ENCODE peak calls at places on chromosomes 5 and 9, in six cellular contexts. Z is HCT116, U is SK-N-SH, M is endodermal cell, H is H9, V is GM12878. O is an unnamed sample.
A peak's percentile ranks its signal among the peaks of the same experiment; 100 is the strongest.

GRCh38 chr5:475704-476101 is 32.7 kb downstream of the EXOC3 start:
- DNase-seq in Z (no peak), U (no peak), M (no peak), H (no peak), V (no peak), O (peak; percentile 51)

GRCh38 chr5:115349001-115349817 is 52.8 kb upstream of the CCDC112 start:
- DNase-seq in Z (peak; percentile 36), U (no peak), M (no peak), H (no peak), V (no peak), O (no peak)

GRCh38 chr5:117246386-117246785 is 671.8 kb upstream of the SEMA6A start:
- DNase-seq in Z (no peak), U (no peak), M (no peak), H (no peak), V (no peak), O (no peak)

GRCh38 chr5:163453705-163454104 is 6.2 kb downstream of the NUDCD2 start:
- DNase-seq in Z (no peak), U (no peak), M (no peak), H (no peak), V (no peak), O (no peak)

GRCh38 chr9:75027187-75028107 is 646 bp downstream of the CARNMT1 start:
- DNase-seq in Z (peak; percentile 2), U (peak; percentile 85), M (no peak), H (peak; percentile 61), V (no peak), O (peak; percentile 89)

GRCh38 chr9:112856200-112856599 is 34.5 kb downstream of the SLC46A2 start:
- DNase-seq in Z (no peak), U (no peak), M (no peak), H (no peak), V (no peak), O (no peak)

GRCh38 chr9:5630038-5630507 is 1.2 kb downstream of the RIC1 start:
- DNase-seq in Z (no peak), U (peak; percentile 42), M (no peak), H (no peak), V (no peak), O (no peak)

GRCh38 chr5:107982703-107983425 is 312.1 kb upstream of the EFNA5 start:
- DNase-seq in Z (no peak), U (no peak), M (peak; percentile 53), H (no peak), V (no peak), O (no peak)

GRCh38 chr9:1235650-1236401 is 185.7 kb downstream of the DMRT2 start:
- DNase-seq in Z (no peak), U (no peak), M (no peak), H (no peak), V (no peak), O (no peak)

GRCh38 chr5:140239939-140240700 is 62.8 kb downstream of the PFDN1 start:
- DNase-seq in Z (no peak), U (peak; percentile 67), M (peak; percentile 95), H (peak; percentile 87), V (no peak), O (no peak)

GRCh38 chr5:148972958-148973357 is 89.9 kb downstream of the SH3TC2 start:
- DNase-seq in Z (peak; percentile 49), U (no peak), M (no peak), H (no peak), V (no peak), O (no peak)

GRCh38 chr9:89436326-89436725 is 61.6 kb downstream of the SEMA4D start:
- DNase-seq in Z (no peak), U (no peak), M (peak; percentile 51), H (no peak), V (no peak), O (no peak)
- H3K9ac ChIP-seq in Z (no peak overlapping the region), U (no peak overlapping the region), M (no peak overlapping the region), H (peak overlapping the region; percentile 28), V (no peak overlapping the region), O (no peak overlapping the region)

DNA sequence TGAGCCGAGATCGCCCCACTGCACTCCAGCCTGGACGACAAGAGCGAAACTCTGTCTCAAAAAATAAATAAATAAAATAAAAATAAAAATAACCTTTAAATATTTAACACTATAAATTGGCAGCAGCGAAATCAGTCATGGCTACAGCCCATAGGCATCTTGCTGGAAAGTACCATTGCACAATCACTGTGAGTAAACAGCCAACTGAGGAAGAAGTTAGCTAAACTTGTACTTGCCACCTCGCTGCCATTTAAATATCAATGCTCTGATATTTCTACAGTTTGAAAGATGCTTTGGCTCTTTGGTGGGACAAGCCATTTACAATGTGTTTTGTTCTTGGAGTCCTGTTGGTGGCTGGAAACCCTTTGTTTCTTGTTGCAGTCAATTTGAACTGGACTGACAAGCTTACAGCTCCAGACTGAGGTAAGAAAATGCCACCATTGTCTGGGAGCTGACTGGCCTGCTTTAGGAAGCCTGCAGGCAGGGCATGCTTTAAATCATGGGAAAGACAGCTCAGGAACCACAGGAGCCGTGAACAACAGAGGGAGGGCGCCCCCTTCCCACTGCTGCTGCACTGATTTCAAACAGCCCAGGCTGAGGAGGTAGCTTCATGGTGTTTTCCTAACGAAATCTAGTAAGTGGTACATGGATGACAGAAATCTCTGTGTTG is 322.8 kb upstream of the RFX3 start:
- DNase-seq in Z (no peak), U (peak; percentile 50), M (peak; percentile 93), H (peak; percentile 80), V (no peak), O (no peak)
- TF ChIP-seq CTCF in Z (peak; percentile 45), U (peak; percentile 26), M (peak; percentile 81), H (peak; percentile 69), V (no peak), O (peak; percentile 22)

GRCh38 chr5:158514961-158515359 is 584.8 kb downstream of the EBF1 start:
- DNase-seq in Z (no peak), U (no peak), M (no peak), H (no peak), V (no peak), O (no peak)

GRCh38 chr5:158511454-158511853 is 588.3 kb downstream of the EBF1 start:
- DNase-seq in Z (no peak), U (no peak), M (no peak), H (no peak), V (no peak), O (no peak)

GRCh38 chr5:158514353-158514960 is 585.3 kb downstream of the EBF1 start:
- DNase-seq in Z (no peak), U (no peak), M (no peak), H (no peak), V (no peak), O (no peak)

GRCh38 chr5:158516521-158516920 is 583.2 kb downstream of the EBF1 start:
- DNase-seq in Z (no peak), U (no peak), M (no peak), H (no peak), V (no peak), O (no peak)

DNA sequence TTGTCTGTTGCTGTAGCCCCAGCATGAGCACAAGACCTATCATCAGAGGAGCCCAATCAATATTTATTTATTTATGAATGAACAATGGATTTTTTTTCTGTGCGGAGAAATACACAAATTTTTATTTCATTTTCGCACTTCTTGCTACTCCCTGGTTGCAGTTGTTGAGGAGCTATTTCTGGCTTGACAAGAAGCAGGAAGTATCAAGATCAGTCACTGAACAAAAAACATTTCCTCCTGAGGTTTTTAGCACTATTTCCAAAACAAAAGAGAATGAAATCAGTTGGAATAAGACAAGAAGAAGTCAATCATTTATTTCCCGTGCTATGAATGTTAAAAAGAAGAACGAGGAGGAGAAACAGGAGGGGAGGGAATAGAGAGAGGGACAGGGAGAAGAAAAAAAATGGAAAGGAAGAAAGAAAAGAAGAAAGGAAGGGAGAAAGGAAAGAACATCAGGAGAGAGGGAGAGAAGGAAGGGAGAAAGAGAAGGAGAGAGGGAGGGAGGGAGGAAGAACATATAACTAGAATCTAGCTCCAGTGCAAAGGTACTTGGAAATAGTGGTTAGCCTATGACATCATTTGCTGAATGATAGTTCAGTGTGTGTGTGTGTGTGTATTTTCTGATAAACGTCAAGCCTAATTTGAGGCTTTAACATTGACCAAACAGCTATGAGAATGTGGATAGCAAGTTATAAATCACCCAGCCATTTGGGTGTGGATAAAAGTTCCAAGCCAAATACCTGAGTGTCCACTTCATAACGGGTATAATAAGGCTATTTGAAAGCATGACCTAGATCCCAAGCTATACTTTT is 586.0 kb downstream of the EBF1 start:
- DNase-seq in Z (no peak), U (no peak), M (no peak), H (no peak), V (no peak), O (no peak)
- H3K9ac ChIP-seq in Z (no peak overlapping the region), U (no peak overlapping the region), M (no peak overlapping the region), H (no peak overlapping the region), V (no peak overlapping the region), O (no peak overlapping the region)

DNA sequence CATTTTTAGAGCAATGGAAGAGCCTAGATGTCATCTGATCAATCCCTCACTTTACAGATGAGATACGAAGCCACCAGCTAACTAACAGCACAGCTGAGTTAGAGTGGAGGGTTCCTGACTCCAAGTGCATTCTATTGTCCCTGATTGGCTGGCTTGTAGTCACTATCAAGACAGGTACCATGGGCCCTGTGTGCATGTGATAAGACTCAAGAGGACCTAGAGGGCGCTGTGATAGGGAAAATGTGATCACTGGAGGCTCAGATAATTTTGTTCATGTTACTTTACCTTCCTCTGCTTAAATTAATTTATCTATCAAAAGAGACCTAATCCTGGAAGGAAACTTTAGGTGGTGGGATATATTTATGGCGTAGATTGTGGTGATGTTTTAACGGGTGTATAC is 19.5 kb upstream of the SNAPC3 start:
- DNase-seq in Z (peak; percentile 65), U (peak; percentile 42), M (peak; percentile 78), H (peak; percentile 75), V (no peak), O (no peak)
- TF ChIP-seq CTCF in Z (peak; percentile 81), U (peak; percentile 37), M (peak; percentile 74), H (peak; percentile 81), V (peak; percentile 26), O (no peak)

DNA sequence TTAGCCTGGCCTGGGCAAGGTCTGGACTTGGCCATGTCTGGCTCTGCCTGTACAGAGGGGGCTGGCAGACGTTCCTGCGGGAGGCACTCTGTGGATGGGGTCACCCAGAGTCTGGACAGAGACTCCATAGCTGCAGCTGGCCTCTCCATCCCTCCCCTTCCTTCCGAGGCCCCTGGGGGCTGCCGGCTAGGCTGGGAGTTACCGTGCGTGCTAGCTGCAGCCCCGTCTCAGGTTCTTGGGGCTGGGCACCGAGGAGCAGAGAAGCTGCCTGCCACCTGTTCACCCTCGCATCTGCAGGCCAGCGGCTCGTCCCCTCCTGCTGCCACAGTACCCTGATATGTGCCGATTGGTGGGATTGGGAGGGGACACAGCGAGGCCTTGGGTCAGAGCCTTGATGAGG is 63.4 kb downstream of the RXRA start:
- DNase-seq in Z (no peak), U (peak; percentile 58), M (no peak), H (no peak), V (no peak), O (no peak)
- H3K9ac ChIP-seq in Z (no peak overlapping the region), U (no peak overlapping the region), M (no peak overlapping the region), H (no peak overlapping the region), V (no peak overlapping the region), O (no peak overlapping the region)

GRCh38 chr9:89291741-89292140 is 19.3 kb upstream of the CKS2 start:
- DNase-seq in Z (no peak), U (no peak), M (no peak), H (no peak), V (no peak), O (no peak)
- TF ChIP-seq CTCF in Z (no peak), U (no peak), M (no peak), H (no peak), V (no peak), O (no peak)

O was measured in kidney.